ENCODE peak calls at places on chromosomes 4 and X, in nine cellular contexts. O is iris pigment epithelial cell, S is Peyer's patch, V is lower leg skin, X is AG20443, B is cardiac fibroblast, E is AG10803, F is NCI-H1694 treated with DMSO at 0.1 percent for 48 hours, W is ACHN. R is an unnamed sample.

GRCh38 chr4:144757969-144758368 is 112.0 kb downstream of the HHIP start:
- DNase-seq in O (peak), S (no peak), V (no peak), X (no peak), B (no peak), E (no peak), F (no peak), W (no peak), R (no peak)

GRCh38 chrX:10893976-10894375 is 217.2 kb upstream of the HCCS start:
- DNase-seq in O (peak), S (no peak), V (no peak), X (no peak), B (no peak), E (no peak), F (no peak), W (no peak), R (no peak)

GRCh38 chrX:56530011-56530410 is 33.4 kb upstream of the UBQLN2 start:
- DNase-seq in O (no peak), S (no peak), V (no peak), X (no peak), B (no peak), E (no peak), F (no peak), W (no peak), R (no peak)

GRCh38 chr4:46267866-46268265 is 122.1 kb downstream of the GABRA2 start:
- DNase-seq in O (no peak), S (no peak), V (no peak), X (no peak), B (no peak), E (no peak), F (no peak), W (no peak), R (no peak)

GRCh38 chr4:120731561-120731960 is 191.0 kb downstream of the PRDM5 start:
- DNase-seq in O (no peak), S (no peak), V (no peak), X (peak), B (no peak), E (peak), F (no peak), W (no peak), R (no peak)

GRCh38 chrX:124249345-124249744 is 83.1 kb upstream of the TEX13D start:
- DNase-seq in O (no peak), S (no peak), V (no peak), X (no peak), B (no peak), E (no peak), F (no peak), W (no peak), R (no peak)

GRCh38 chr4:53558061-53558801 is 33.1 kb downstream of the LNX1 start:
- DNase-seq in O (peak), S (no peak), V (no peak), X (peak), B (peak), E (peak), F (no peak), W (no peak), R (no peak)

GRCh38 chr4:67122029-67122428 is 423.3 kb downstream of the CENPC start:
- DNase-seq in O (no peak), S (no peak), V (no peak), X (no peak), B (peak), E (no peak), F (no peak), W (peak), R (no peak)

GRCh38 chr4:183335369-183335940 is 13.2 kb upstream of the CLDN24 start:
- DNase-seq in O (peak), S (no peak), V (peak), X (peak), B (peak), E (peak), F (no peak), W (peak), R (peak)

GRCh38 chr4:142331132-142331531 is 515.0 kb downstream of the INPP4B start:
- DNase-seq in O (no peak), S (no peak), V (no peak), X (no peak), B (peak), E (no peak), F (no peak), W (no peak), R (no peak)

GRCh38 chrX:150361070-150361776 is 1.9 kb upstream of the MAMLD1 start:
- DNase-seq in O (peak), S (no peak), V (no peak), X (no peak), B (no peak), E (no peak), F (no peak), W (peak), R (no peak)

GRCh38 chrX:114924846-114925245 is 92.6 kb downstream of the IL13RA2 start:
- DNase-seq in O (peak), S (no peak), V (no peak), X (peak), B (peak), E (peak), F (no peak), W (peak), R (no peak)

GRCh38 chr4:186807131-186807530 is 83.5 kb upstream of the FAT1 start:
- DNase-seq in O (no peak), S (no peak), V (no peak), X (no peak), B (no peak), E (peak), F (no peak), W (peak), R (no peak)

GRCh38 chr4:150078996-150079581 is 844 bp downstream of the DCLK2 start:
- DNase-seq in O (peak), S (peak), V (peak), X (peak), B (peak), E (peak), F (peak), W (peak), R (no peak)

GRCh38 chr4:109803924-109804571 is 2.2 kb upstream of the CFI start:
- DNase-seq in O (peak), S (no peak), V (no peak), X (peak), B (peak), E (peak), F (peak), W (peak), R (no peak)

GRCh38 chrX:18983711-18984380 is at the start of gene PHKA2:
- DNase-seq in O (no peak), S (peak), V (peak), X (peak), B (peak), E (peak), F (no peak), W (peak), R (peak)

GRCh38 chr4:36242629-36243354 is 1.5 kb downstream of the ARAP2 start:
- DNase-seq in O (peak), S (no peak), V (no peak), X (no peak), B (no peak), E (no peak), F (no peak), W (peak), R (no peak)

GRCh38 chr4:2800691-2801596 is 8.1 kb downstream of the SH3BP2 start:
- DNase-seq in O (no peak), S (peak), V (peak), X (peak), B (peak), E (peak), F (no peak), W (no peak), R (peak)

GRCh38 chrX:9473708-9474107 is 8.8 kb downstream of the TBL1X start:
- DNase-seq in O (no peak), S (no peak), V (no peak), X (no peak), B (no peak), E (no peak), F (no peak), W (no peak), R (no peak)

GRCh38 chr4:152460488-152460887 is 75.4 kb downstream of the FBXW7 start:
- DNase-seq in O (peak), S (no peak), V (no peak), X (peak), B (peak), E (peak), F (no peak), W (peak), R (no peak)

GRCh38 chr4:53804719-53805118 is 213.4 kb upstream of the LNX1 start:
- DNase-seq in O (no peak), S (peak), V (no peak), X (no peak), B (peak), E (no peak), F (no peak), W (peak), R (no peak)

GRCh38 chr4:186932631-186933150 is 209.0 kb upstream of the FAT1 start:
- DNase-seq in O (peak), S (no peak), V (no peak), X (no peak), B (peak), E (peak), F (no peak), W (no peak), R (no peak)

GRCh38 chr4:103364066-103364465 is 165.9 kb upstream of the CENPE start:
- DNase-seq in O (no peak), S (no peak), V (no peak), X (no peak), B (no peak), E (no peak), F (no peak), W (no peak), R (no peak)

GRCh38 chrX:124223524-124223923 is 108.9 kb upstream of the TEX13D start:
- DNase-seq in O (no peak), S (no peak), V (no peak), X (no peak), B (no peak), E (no peak), F (no peak), W (no peak), R (no peak)